ENCODE peak calls at places on chromosomes 13 and 19, in four cellular contexts. One of them, this sample, is unnamed.

GRCh38 chr19:28956421-28956820 is 256.5 kb downstream of the UQCRFS1 start:
- DNase-seq in uterus: no peak
- DNase-seq in lower leg skin: no peak
- DNase-seq in tibial nerve: no peak
- DNase-seq in this sample: no peak

GRCh38 chr19:45446295-45446694 is 21.5 kb upstream of the FOSB start:
- DNase-seq in uterus: no peak
- DNase-seq in lower leg skin: no peak
- DNase-seq in tibial nerve: no peak
- DNase-seq in this sample: no peak

GRCh38 chr13:50576156-50576555 is 267.3 kb downstream of the DLEU7 start:
- DNase-seq in uterus: no peak
- DNase-seq in lower leg skin: no peak
- DNase-seq in tibial nerve: no peak
- DNase-seq in this sample: no peak

GRCh38 chr13:33204130-33204927 is 81.2 kb downstream of the STARD13 start:
- DNase-seq in uterus: peak
- DNase-seq in lower leg skin: peak
- DNase-seq in tibial nerve: peak
- DNase-seq in this sample: no peak

GRCh38 chr13:40313269-40314200 is 352.9 kb downstream of the FOXO1 start:
- DNase-seq in uterus: no peak
- DNase-seq in lower leg skin: no peak
- DNase-seq in tibial nerve: no peak
- DNase-seq in this sample: no peak

GRCh38 chr13:45393941-45394570 is 24.1 kb downstream of the SLC25A30 start:
- DNase-seq in uterus: no peak
- DNase-seq in lower leg skin: no peak
- DNase-seq in tibial nerve: no peak
- DNase-seq in this sample: peak

GRCh38 chr19:17107546-17108452 is 32.2 kb downstream of the MYO9B start:
- DNase-seq in uterus: peak
- DNase-seq in lower leg skin: peak
- DNase-seq in tibial nerve: peak
- DNase-seq in this sample: no peak

GRCh38 chr19:3443840-3444694 is 36.3 kb downstream of the SMIM24 start:
- DNase-seq in uterus: no peak
- DNase-seq in lower leg skin: no peak
- DNase-seq in tibial nerve: no peak
- DNase-seq in this sample: no peak

GRCh38 chr13:22143671-22144070 is 472.8 kb downstream of the FGF9 start:
- DNase-seq in uterus: no peak
- DNase-seq in lower leg skin: no peak
- DNase-seq in tibial nerve: no peak
- DNase-seq in this sample: no peak

GRCh38 chr19:16579381-16579780 is 7.2 kb upstream of the SLC35E1 start:
- DNase-seq in uterus: no peak
- DNase-seq in lower leg skin: no peak
- DNase-seq in tibial nerve: no peak
- DNase-seq in this sample: no peak

GRCh38 chr13:102195566-102196462 is 206.0 kb downstream of the FGF14 start:
- DNase-seq in uterus: no peak
- DNase-seq in lower leg skin: no peak
- DNase-seq in tibial nerve: no peak
- DNase-seq in this sample: no peak

GRCh38 chr13:67438465-67438864 is 208.3 kb upstream of the PCDH9 start:
- DNase-seq in uterus: no peak
- DNase-seq in lower leg skin: no peak
- DNase-seq in tibial nerve: no peak
- DNase-seq in this sample: no peak

GRCh38 chr19:17260842-17261325 is 3.7 kb downstream of the USHBP1 start:
- DNase-seq in uterus: peak
- DNase-seq in lower leg skin: peak
- DNase-seq in tibial nerve: peak
- DNase-seq in this sample: peak

DNA sequence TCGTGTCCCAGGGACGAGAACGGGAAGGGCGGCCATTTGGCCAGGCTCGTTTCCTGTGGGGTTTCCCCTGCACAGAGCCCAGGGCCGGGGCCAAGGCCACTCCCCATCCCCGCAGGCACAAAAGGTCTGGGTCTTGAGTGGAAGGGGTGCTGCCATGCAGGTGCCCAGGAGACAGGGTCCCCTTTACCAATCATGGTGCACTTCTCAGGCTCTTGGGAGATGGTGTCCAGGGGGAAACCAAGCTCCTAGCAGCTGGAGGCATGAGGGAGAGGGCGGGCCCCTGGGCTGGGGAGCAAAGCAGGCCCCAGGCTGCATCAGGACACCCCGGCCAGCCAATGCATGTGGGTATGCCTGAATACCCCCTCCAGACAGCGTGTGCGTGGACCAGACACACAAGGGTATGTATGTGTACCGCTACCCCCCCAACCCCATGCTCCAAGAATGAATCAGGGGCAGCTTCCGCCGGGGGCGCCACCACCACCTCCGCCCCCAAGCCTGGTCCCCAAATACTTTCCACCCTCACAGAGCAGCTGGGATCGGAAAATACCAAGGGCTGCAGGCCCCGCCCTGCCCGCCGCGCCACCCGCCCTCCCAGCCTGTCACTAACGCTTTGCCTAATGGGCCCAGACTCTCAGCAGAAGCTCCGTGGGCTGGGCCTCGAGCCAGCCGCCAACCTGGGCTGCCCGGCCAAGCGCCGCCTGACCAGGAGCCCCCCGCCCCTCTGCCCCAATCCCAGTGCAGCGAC is 37.6 kb upstream of the NANOS3 start:
- DNase-seq in uterus: peak
- DNase-seq in lower leg skin: peak
- DNase-seq in tibial nerve: peak
- DNase-seq in this sample: peak
- TF ChIP-seq POLR2A in uterus: peak
- TF ChIP-seq POLR2A in lower leg skin: no peak
- TF ChIP-seq POLR2A in tibial nerve: no peak
- TF ChIP-seq POLR2A in this sample: peak

DNA sequence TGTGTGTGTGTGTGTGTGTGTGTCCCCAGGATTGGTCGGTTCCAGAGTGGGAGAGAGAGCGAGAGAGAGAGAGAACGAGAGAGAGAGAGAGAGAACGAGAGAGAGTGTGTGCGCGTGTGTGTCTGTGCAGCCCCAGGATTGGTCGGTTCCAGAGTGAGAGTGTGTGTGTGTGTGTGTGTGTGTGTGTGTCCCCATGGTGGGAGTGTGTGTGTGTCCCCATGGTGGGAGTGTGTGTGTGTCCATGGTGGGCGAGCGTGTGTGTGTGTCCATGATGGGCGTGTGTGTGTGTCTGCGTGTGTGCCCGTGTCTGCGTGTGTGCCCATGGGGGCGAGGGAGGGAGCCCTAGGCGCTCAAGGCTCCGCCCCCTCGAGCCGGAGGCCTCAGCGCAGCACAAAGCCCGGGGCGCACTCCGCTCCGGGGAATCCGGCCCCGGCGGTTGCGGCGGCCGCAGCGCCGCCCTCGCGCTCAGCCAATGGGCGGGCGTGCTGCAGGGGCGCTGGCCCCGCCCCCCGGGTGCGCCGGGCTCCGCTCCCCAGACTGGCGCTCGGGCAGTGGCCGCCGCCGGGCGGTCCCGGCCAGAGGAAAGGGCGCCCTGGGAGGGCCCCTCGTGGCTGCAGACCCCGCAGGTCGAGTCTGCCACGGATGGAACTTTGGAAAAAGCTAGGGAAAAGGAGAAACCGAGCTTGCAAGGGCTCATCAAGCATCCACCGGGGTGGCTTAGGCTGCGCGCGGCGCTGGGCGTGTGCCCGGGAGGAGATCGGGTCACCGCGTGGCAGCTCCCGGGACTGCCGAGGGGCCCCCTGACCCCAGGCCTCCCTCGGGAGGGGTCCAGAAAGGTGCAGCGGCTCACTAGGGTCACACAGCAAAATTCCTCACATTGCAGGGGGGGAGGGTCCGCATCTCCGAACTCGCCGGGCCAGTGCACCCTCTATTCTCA is 96.2 kb downstream of the INSR start:
- DNase-seq in uterus: peak
- DNase-seq in lower leg skin: peak
- DNase-seq in tibial nerve: peak
- DNase-seq in this sample: peak
- TF ChIP-seq POLR2A in uterus: peak
- TF ChIP-seq POLR2A in lower leg skin: no peak
- TF ChIP-seq POLR2A in tibial nerve: peak
- TF ChIP-seq POLR2A in this sample: peak

DNA sequence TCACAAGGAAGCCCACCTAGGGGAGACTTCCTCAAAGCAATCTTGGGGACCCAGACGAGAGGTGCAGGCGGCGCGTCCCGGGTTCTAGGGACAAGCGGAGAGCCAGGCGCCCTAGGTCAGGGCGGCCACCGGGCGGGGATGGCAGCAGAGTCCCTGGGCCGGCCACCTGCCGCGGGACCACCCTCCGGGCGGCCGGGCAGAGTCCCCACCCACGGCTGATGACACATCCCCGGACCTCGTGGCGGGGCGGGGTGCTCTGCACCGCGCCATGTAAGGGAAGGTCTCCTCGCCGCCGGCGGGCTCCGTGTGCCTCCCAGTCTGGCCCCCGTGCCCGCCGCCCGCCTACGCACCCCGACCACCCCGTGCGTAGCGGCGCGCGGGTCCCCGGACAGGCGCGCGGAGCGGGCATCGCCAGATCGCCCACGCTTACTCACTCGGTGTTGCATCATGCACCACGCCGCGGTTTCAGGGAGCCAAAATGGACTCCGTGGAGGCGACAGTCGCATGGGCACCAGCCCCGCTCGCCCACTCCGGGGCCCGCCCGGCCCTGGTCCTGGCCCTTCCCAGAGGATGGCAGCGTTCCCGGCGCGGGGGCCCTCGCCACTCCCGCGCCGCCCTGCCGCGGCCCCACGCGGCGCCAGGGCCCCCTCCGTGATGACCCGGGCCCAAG is 643 bp downstream of the SLC7A1 start:
- DNase-seq in uterus: peak
- DNase-seq in lower leg skin: peak
- DNase-seq in tibial nerve: peak
- DNase-seq in this sample: peak
- TF ChIP-seq POLR2A in uterus: peak
- TF ChIP-seq POLR2A in lower leg skin: no peak
- TF ChIP-seq POLR2A in tibial nerve: no peak
- TF ChIP-seq POLR2A in this sample: peak

DNA sequence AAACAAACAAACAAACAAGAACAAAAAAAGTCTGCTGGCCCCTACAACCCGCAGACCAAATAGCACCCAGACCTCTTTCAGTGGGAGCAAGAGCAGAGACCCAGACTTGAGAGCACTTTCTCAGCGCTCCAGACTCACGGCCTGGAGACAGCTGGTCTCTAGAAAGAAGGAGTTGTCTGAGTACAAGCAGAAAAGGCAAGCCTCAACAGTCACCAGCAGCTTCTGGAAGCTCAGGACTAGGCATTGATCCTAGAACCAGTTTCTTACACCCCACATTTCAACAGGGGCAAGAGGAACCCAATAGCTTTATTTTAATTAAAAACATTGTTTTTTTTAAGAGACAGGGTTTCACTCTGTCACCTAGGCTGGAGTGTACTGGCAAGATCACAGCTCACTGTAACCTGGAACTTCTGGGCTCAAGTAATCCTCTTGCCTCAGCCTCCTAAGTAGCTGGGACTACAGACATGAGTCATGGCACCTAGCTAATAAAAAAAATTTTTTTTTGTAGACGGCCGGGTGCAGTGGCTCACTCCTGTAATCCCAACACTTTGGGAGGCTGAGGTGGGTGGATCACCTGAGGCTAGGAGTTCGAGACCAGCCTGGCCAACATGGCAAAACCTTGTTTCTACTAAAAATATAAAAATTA is 30.4 kb downstream of the RASL11A start:
- DNase-seq in uterus: no peak
- DNase-seq in lower leg skin: no peak
- DNase-seq in tibial nerve: no peak
- DNase-seq in this sample: no peak
- TF ChIP-seq POLR2A in uterus: no peak
- TF ChIP-seq POLR2A in lower leg skin: no peak
- TF ChIP-seq POLR2A in tibial nerve: no peak
- TF ChIP-seq POLR2A in this sample: no peak

GRCh38 chr13:34967851-34968562 is 25.9 kb downstream of the NBEA start:
- DNase-seq in uterus: no peak
- DNase-seq in lower leg skin: no peak
- DNase-seq in tibial nerve: no peak
- DNase-seq in this sample: no peak
- TF ChIP-seq POLR2A in uterus: no peak
- TF ChIP-seq POLR2A in lower leg skin: no peak
- TF ChIP-seq POLR2A in tibial nerve: no peak
- TF ChIP-seq POLR2A in this sample: no peak

DNA sequence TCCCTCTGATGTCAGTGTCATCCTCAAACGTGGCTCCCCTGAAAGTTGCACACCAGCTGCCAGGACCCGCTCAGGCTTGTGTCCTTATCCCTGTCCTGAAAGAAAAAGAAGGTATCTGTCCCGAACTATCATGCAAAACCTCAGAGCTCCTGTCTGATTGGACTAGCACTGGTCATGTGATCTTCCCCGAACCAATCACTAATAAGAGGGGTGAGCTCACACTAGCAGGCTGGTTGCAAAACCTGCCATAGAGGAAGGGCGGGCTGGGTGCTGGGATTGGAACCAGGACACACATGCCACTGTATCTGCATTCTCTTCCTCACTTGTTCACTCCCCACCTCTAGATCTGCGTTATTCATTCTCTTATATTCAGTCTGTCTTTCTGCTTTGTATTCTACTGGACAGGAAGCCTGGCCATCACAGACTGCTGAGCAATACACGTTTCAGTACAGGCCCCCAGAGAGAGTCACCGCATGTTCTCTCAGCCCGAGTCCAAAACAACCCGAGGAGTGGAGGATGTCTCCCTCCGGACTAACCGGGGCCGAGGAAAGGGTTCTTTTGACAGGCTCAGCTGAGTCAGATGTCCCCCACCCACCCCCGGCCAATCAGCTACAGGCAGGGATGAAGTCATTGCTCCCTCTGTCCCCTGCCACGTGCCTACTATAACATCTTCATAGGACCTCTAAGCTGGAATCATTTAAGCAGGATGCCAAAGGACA is 97.7 kb downstream of the SIPA1L3 start:
- DNase-seq in uterus: peak
- DNase-seq in lower leg skin: peak
- DNase-seq in tibial nerve: peak
- DNase-seq in this sample: peak
- TF ChIP-seq POLR2A in uterus: peak
- TF ChIP-seq POLR2A in lower leg skin: no peak
- TF ChIP-seq POLR2A in tibial nerve: peak
- TF ChIP-seq POLR2A in this sample: peak